ENCODE peak calls at places on chromosomes 16 and 17, in five cellular contexts. D, Q, B, A and U are unnamed samples.

GRCh38 chr17:72515291-72516065 is 394.7 kb downstream of the SOX9 start:
- DNase-seq in D (peak), Q (peak), B (no peak), A (no peak), U (no peak)

GRCh38 chr17:83193336-83194188 is 114.2 kb downstream of the METRNL start:
- DNase-seq in D (no peak), Q (peak), B (peak), A (peak), U (peak)

GRCh38 chr17:1413281-1413791 is 13.3 kb upstream of the YWHAE start:
- DNase-seq in D (no peak), Q (peak), B (peak), A (peak), U (no peak)

GRCh38 chr17:78600181-78600651 is 23.0 kb upstream of the DNAH17 start:
- DNase-seq in D (no peak), Q (peak), B (no peak), A (no peak), U (no peak)

GRCh38 chr17:54408741-54409140 is 491.9 kb upstream of the TOM1L1 start:
- DNase-seq in D (no peak), Q (no peak), B (no peak), A (peak), U (no peak)

GRCh38 chr16:89805136-89805905 is 11.1 kb downstream of the FANCA start:
- DNase-seq in D (no peak), Q (peak), B (no peak), A (no peak), U (no peak)

GRCh38 chr17:1073241-1073962 is 76.5 kb downstream of the TIMM22 start:
- DNase-seq in D (no peak), Q (no peak), B (no peak), A (no peak), U (no peak)

GRCh38 chr17:78379134-78379497 is 667 bp downstream of the PGS1 start:
- DNase-seq in D (no peak), Q (peak), B (no peak), A (peak), U (no peak)

GRCh38 chr16:62913333-62913732 is 877.1 kb upstream of the CDH8 start:
- DNase-seq in D (no peak), Q (no peak), B (no peak), A (no peak), U (no peak)

GRCh38 chr17:70622382-70623260 is 453.3 kb downstream of the KCNJ2 start:
- DNase-seq in D (peak), Q (peak), B (no peak), A (peak), U (peak)

GRCh38 chr17:3558603-3559269 is 1.1 kb upstream of the TRPV3 start:
- DNase-seq in D (no peak), Q (peak), B (peak), A (peak), U (no peak)

GRCh38 chr16:56669840-56670639 is 426 bp downstream of the MT1H start:
- DNase-seq in D (no peak), Q (no peak), B (no peak), A (no peak), U (no peak)
- TF ChIP-seq EZH2 in D (peak), Q (no peak), B (no peak), A (no peak), U (no peak)

GRCh38 chr16:51150159-51150893 is 744 bp downstream of the SALL1 start:
- DNase-seq in D (peak), Q (peak), B (no peak), A (no peak), U (no peak)
- TF ChIP-seq EZH2 in D (no peak), Q (peak), B (no peak), A (peak), U (no peak)

GRCh38 chr16:88454315-88455057 is 1.4 kb downstream of the ZFPM1 start:
- DNase-seq in D (peak), Q (no peak), B (no peak), A (peak), U (peak)
- TF ChIP-seq EZH2 in D (peak), Q (no peak), B (no peak), A (no peak), U (peak)

DNA sequence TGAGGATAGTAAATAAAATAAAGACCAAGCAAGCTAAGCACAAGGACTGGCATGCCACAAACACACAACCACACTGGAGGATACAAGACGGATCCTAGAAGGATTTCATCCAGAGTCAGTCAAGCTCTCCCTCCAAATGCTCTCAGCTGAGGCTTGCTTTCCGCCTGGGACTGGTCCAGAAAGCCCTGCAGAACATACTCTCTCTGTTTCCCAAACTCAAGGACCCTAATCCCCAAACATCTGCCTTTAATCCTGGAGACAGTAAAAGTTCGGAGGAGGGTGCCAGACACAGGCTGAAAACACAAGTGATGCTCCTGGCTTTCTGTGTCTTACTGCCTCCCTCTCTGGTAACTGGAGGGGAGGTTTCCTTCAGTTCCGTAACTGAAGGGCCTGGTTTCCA is 5.3 kb upstream of the HSD11B2 start:
- DNase-seq in D (no peak), Q (no peak), B (no peak), A (no peak), U (no peak)
- TF ChIP-seq EZH2 in D (no peak), Q (peak), B (no peak), A (no peak), U (no peak)

GRCh38 chr17:4583796-4584124 is 569 bp upstream of the SMTNL2 start:
- DNase-seq in D (peak), Q (no peak), B (no peak), A (no peak), U (no peak)

GRCh38 chr17:4584835-4585187 is 482 bp downstream of the SMTNL2 start:
- DNase-seq in D (no peak), Q (no peak), B (no peak), A (no peak), U (no peak)

GRCh38 chr17:4585203-4585939 is 1.0 kb downstream of the SMTNL2 start:
- DNase-seq in D (peak), Q (no peak), B (no peak), A (no peak), U (no peak)

GRCh38 chr17:4583206-4583605 is 1.1 kb upstream of the SMTNL2 start:
- DNase-seq in D (no peak), Q (no peak), B (no peak), A (no peak), U (no peak)

DNA sequence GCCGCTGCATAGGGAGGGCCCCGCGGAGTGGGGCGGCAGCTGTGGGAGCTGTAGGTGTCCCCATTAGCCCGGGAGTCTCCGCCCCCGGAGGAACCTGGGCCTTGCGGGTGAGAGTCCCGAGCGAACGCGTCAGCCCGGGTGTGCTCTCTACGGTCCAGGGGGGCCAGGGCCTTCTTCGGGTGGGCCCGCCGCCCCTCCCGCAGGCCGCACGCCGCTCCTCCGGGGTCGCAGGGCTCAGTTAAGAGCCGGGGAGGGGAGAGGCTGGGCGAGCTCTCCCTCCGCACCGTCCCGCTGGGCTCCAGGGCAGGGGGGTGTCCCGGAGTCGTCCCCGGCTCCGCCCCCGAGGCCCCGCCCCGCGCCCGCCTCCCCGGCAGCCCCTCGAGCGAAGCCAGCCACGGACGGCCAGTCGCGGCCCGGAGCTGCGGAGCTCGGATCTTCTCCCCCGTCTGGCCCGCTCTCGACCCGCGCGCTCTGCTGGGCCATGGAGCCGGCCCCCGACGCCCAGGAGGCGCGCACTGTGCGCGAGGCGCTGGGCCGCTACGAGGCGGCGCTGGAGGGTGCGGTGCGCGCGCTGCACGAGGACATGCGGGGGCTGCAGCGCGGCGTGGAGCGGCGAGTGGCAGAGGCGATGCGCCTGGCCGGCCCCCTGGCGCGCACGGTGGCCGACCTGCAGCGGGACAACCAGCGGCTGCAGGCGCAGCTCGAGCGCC is at the start of gene SMTNL2:
- DNase-seq in D (peak), Q (no peak), B (no peak), A (no peak), U (no peak)
- TF ChIP-seq EZH2 in D (no peak), Q (peak), B (no peak), A (no peak), U (no peak)

GRCh38 chr16:11136600-11136999 is 119.4 kb downstream of the SOCS1 start:
- DNase-seq in D (no peak), Q (peak), B (peak), A (peak), U (peak)
- TF ChIP-seq EZH2 in D (no peak), Q (no peak), B (no peak), A (no peak), U (no peak)

DNA sequence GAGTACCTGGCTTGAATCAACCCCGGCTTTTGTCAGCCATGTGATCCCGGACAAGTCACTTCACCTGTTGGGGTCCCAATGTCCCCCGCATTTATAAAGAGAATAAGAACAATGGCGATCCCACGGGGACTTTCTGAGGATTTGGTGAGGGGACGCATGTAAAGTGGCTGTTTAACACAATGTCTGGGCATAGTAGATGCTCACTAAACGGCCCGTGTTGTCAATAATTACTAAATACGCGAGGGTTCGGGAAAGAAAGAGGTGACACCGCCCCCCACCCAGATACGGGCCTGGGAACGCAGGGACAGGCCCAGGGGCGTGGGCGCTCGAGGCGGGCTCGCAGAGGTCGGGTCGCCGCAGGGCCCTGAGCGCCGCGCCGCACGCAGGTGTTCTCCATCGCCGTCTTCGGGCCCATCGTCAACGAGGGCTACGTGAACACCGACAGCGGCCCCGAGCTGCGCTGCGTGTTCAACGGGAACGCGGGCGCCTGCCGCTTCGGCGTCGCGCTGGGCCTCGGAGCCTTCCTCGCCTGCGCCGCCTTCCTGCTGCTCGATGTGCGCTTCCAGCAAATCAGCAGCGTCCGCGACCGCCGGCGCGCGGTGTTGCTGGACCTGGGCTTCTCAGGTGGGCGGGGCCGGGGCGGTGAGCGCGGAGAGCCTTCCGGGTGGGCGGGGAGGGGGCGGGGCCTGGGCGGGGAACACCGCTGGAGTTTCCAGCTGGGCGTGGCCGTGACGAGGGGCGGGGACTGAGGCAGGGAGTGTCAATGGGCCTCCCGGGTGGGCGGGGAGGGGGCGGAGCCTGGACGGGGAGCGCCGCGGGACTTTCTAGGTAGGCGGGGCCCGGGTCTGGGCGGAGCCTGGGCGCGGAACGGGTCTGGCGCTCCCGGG is 2.1 kb downstream of the SYNGR3 start:
- DNase-seq in D (peak), Q (peak), B (peak), A (peak), U (no peak)
- TF ChIP-seq EZH2 in D (peak), Q (no peak), B (no peak), A (peak), U (no peak)